ENCODE peak calls at places on chromosomes 12 and 14, in six cellular contexts. J is activated CD4-positive, alpha-beta T cell treated with anti-CD3 and anti-CD28 coated beads, Interleukin-2, amount 50 U/mL, for 4 hours; T is SW 1271; S is foreskin melanocyte; I is naive thymus-derived CD4-positive, alpha-beta T cell; Z is D721Med. Q is an unnamed sample.

GRCh38 chr14:52020866-52021717 is 31.7 kb downstream of the RTRAF start:
- DNase-seq in J (no peak), T (no peak), S (no peak), I (no peak), Z (no peak), Q (no peak)

GRCh38 chr12:27549801-27550652 is 26.0 kb downstream of the PPFIBP1 start:
- DNase-seq in J (no peak), T (peak), S (peak), I (no peak), Z (no peak), Q (no peak)

GRCh38 chr12:77845831-77846230 is 15.1 kb downstream of the NAV3 start:
- DNase-seq in J (no peak), T (no peak), S (peak), I (no peak), Z (no peak), Q (no peak)

GRCh38 chr12:111174283-111175108 is 194.4 kb downstream of the PHETA1 start:
- DNase-seq in J (no peak), T (no peak), S (no peak), I (peak), Z (no peak), Q (no peak)

GRCh38 chr14:95915326-95915725 is 38.7 kb downstream of the TUNAR start:
- DNase-seq in J (no peak), T (no peak), S (no peak), I (no peak), Z (no peak), Q (no peak)

GRCh38 chr12:66004922-66005703 is 125.4 kb downstream of the LLPH start:
- DNase-seq in J (no peak), T (no peak), S (no peak), I (no peak), Z (no peak), Q (no peak)

GRCh38 chr12:131001493-131001892 is 47.8 kb downstream of the ADGRD1 start:
- DNase-seq in J (no peak), T (no peak), S (no peak), I (no peak), Z (no peak), Q (no peak)

GRCh38 chr14:24127673-24128072 is 2.8 kb upstream of the FITM1 start:
- DNase-seq in J (no peak), T (no peak), S (no peak), I (no peak), Z (no peak), Q (no peak)

GRCh38 chr12:38744056-38744455 is 161.3 kb downstream of the CPNE8 start:
- DNase-seq in J (no peak), T (no peak), S (no peak), I (no peak), Z (no peak), Q (no peak)

GRCh38 chr12:123363743-123364531 is 710 bp downstream of the SBNO1 start:
- DNase-seq in J (peak), T (no peak), S (peak), I (peak), Z (no peak), Q (no peak)

GRCh38 chr12:109582636-109583035 is 9.0 kb downstream of the MVK start:
- DNase-seq in J (no peak), T (no peak), S (no peak), I (no peak), Z (no peak), Q (no peak)

GRCh38 chr14:65229431-65230286 is 127.3 kb upstream of the MAX start:
- DNase-seq in J (peak), T (no peak), S (peak), I (peak), Z (no peak), Q (no peak)

GRCh38 chr12:58566599-58566998 is 353.7 kb downstream of the LRIG3 start:
- DNase-seq in J (no peak), T (no peak), S (no peak), I (no peak), Z (no peak), Q (no peak)

GRCh38 chr12:104168596-104168995 is 30.6 kb upstream of the NFYB start:
- DNase-seq in J (no peak), T (no peak), S (no peak), I (no peak), Z (no peak), Q (no peak)

GRCh38 chr14:74829238-74829637 is 46.7 kb downstream of the PROX2 start:
- DNase-seq in J (no peak), T (no peak), S (no peak), I (no peak), Z (no peak), Q (no peak)

GRCh38 chr12:75623631-75624118 is 112.3 kb upstream of the KRR1 start:
- DNase-seq in J (no peak), T (peak), S (peak), I (no peak), Z (no peak), Q (no peak)

GRCh38 chr14:61284001-61284400 is 2.9 kb upstream of the TMEM30B start:
- DNase-seq in J (no peak), T (no peak), S (no peak), I (no peak), Z (no peak), Q (no peak)

GRCh38 chr12:6323340-6323994 is 13.0 kb downstream of the PLEKHG6 start:
- DNase-seq in J (peak), T (peak), S (peak), I (no peak), Z (no peak), Q (peak)

GRCh38 chr14:33323979-33324378 is 385.3 kb downstream of the NPAS3 start:
- DNase-seq in J (no peak), T (no peak), S (no peak), I (no peak), Z (no peak), Q (no peak)